ENCODE peak calls at places on chromosomes 4 and X, in four cellular contexts. N, Z, T and F are unnamed samples.

GRCh38 chr4:118834070-118834469 is 1.9 kb downstream of the SEC24D start:
- DNase-seq in N (no peak), Z (no peak), T (no peak), F (no peak)

GRCh38 chr4:102259081-102259480 is 86.2 kb downstream of the SLC39A8 start:
- DNase-seq in N (no peak), Z (no peak), T (no peak), F (no peak)

GRCh38 chr4:77665381-77666069 is 59.9 kb downstream of the CXCL13 start:
- DNase-seq in N (no peak), Z (no peak), T (no peak), F (no peak)

GRCh38 chr4:6859543-6859942 is 50.1 kb upstream of the TBC1D14 start:
- DNase-seq in N (no peak), Z (no peak), T (no peak), F (no peak)

GRCh38 chrX:44651347-44651746 is 108.7 kb upstream of the FUNDC1 start:
- DNase-seq in N (no peak), Z (peak; percentile 15), T (no peak), F (peak; percentile 32)

GRCh38 chrX:109281478-109282275 is 200.2 kb downstream of the GUCY2F start:
- DNase-seq in N (no peak), Z (peak; percentile 7), T (no peak), F (peak; percentile 90)

GRCh38 chr4:6609415-6610079 is 30.9 kb upstream of the MRFAP1 start:
- DNase-seq in N (no peak), Z (no peak), T (no peak), F (no peak)

GRCh38 chrX:38803286-38803608 is 2.0 kb downstream of the MID1IP1 start:
- DNase-seq in N (no peak), Z (no peak), T (no peak), F (no peak)

GRCh38 chrX:74422576-74423288 is 1.4 kb downstream of the SLC16A2 start:
- DNase-seq in N (peak; percentile 90), Z (peak; percentile 78), T (peak; percentile 79), F (peak; percentile 63)

GRCh38 chrX:16357902-16358301 is 190.6 kb downstream of the MAGEB17 start:
- DNase-seq in N (no peak), Z (no peak), T (no peak), F (no peak)

GRCh38 chrX:5681159-5681558 is 547.5 kb downstream of the NLGN4X start:
- DNase-seq in N (no peak), Z (peak; percentile 56), T (no peak), F (no peak)

GRCh38 chrX:72123471-72124185 is 8.1 kb downstream of the RTL5 start:
- DNase-seq in N (peak; percentile 72), Z (peak; percentile 82), T (peak; percentile 85), F (peak; percentile 66)

GRCh38 chr4:162727232-162727631 is 439.5 kb downstream of the NAF1 start:
- DNase-seq in N (no peak), Z (no peak), T (no peak), F (no peak)

GRCh38 chrX:24190500-24191156 is 41.1 kb downstream of the ZFX start:
- DNase-seq in N (no peak), Z (no peak), T (no peak), F (peak; percentile 56)

GRCh38 chr4:152408514-152409327 is 127.2 kb downstream of the FBXW7 start:
- DNase-seq in N (no peak), Z (peak; percentile 63), T (no peak), F (peak; percentile 40)

GRCh38 chr4:87819281-87819919 is 13.4 kb upstream of the MEPE start:
- DNase-seq in N (no peak), Z (peak; percentile 18), T (no peak), F (peak; percentile 78)

GRCh38 chr4:27789768-27790167 is 929.1 kb downstream of the STIM2 start:
- DNase-seq in N (no peak), Z (no peak), T (no peak), F (no peak)

GRCh38 chrX:118116308-118117068 is at the start of gene KLHL13:
- DNase-seq in N (peak; percentile 76), Z (peak; percentile 75), T (peak; percentile 50), F (peak; percentile 44)

GRCh38 chrX:118420462-118420861 is 74.6 kb downstream of the WDR44 start:
- DNase-seq in N (no peak), Z (no peak), T (no peak), F (no peak)

GRCh38 chr4:111283066-111283677 is 660.3 kb upstream of the PITX2 start:
- DNase-seq in N (peak; percentile 52), Z (peak; percentile 71), T (peak; percentile 49), F (peak; percentile 66)

GRCh38 chr4:185597532-185598188 is 62.4 kb upstream of the PDLIM3 start:
- DNase-seq in N (peak; percentile 89), Z (peak; percentile 73), T (peak; percentile 84), F (peak; percentile 88)

GRCh38 chr4:75939890-75940691 is 722 bp downstream of the NAAA start:
- DNase-seq in N (peak; percentile 84), Z (peak; percentile 81), T (peak; percentile 89), F (peak; percentile 63)

GRCh38 chr4:24510091-24510490 is 74.3 kb downstream of the DHX15 start:
- DNase-seq in N (no peak), Z (no peak), T (no peak), F (no peak)

GRCh38 chr4:13173974-13174373 is 310.2 kb downstream of the RAB28 start:
- DNase-seq in N (peak; percentile 94), Z (no peak), T (peak; percentile 70), F (no peak)

GRCh38 chrX:318068-318738 is 393 bp downstream of the GTPBP6 start:
- DNase-seq in N (peak; percentile 99), Z (peak; percentile 100), T (peak; percentile 99), F (peak; percentile 99)

GRCh38 chrX:14942341-14942740 is 69.1 kb downstream of the MOSPD2 start:
- DNase-seq in N (no peak), Z (no peak), T (no peak), F (no peak)

GRCh38 chr4:138522366-138522765 is 280.2 kb upstream of the SLC7A11 start:
- DNase-seq in N (no peak), Z (peak; percentile 41), T (no peak), F (peak; percentile 45)

GRCh38 chr4:138519436-138519835 is 277.3 kb upstream of the SLC7A11 start:
- DNase-seq in N (no peak), Z (no peak), T (no peak), F (no peak)

DNA sequence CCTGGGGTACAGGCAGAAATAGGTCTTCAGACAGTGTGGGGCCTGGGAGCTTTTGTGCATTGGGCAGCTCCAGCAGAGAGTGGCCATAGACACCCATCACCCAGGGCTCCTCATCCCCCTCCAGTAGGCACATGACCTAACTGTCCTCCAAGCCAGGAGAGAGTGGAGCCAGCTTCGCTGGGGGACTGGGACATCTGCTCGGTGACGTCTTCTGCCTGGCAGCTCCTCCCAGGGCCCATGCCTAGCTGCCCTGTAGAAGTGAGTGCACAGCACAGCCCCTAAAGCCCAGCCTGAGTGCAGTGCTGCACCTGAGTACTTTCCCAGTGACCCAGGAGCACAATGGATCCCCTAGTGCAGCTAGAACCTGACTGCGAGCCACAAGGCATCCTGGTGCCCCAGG is 279.7 kb upstream of the SLC7A11 start:
- DNase-seq in N (peak; percentile 41), Z (no peak), T (no peak), F (no peak)
- H3K27ac ChIP-seq in N (no peak overlapping the region), Z (no peak overlapping the region), T (no peak overlapping the region), F (no peak overlapping the region)

GRCh38 chrX:153517421-153517820 is at the start of gene ATP2B3:
- DNase-seq in N (no peak), Z (peak; percentile 51), T (no peak), F (no peak)

GRCh38 chrX:153517941-153518834 is 746 bp downstream of the ATP2B3 start:
- DNase-seq in N (no peak), Z (no peak), T (no peak), F (no peak)

GRCh38 chrX:153521034-153521433 is 3.6 kb downstream of the ATP2B3 start:
- DNase-seq in N (no peak), Z (no peak), T (no peak), F (no peak)

GRCh38 chrX:153520286-153520917 is 3.0 kb downstream of the ATP2B3 start:
- DNase-seq in N (no peak), Z (no peak), T (no peak), F (no peak)

DNA sequence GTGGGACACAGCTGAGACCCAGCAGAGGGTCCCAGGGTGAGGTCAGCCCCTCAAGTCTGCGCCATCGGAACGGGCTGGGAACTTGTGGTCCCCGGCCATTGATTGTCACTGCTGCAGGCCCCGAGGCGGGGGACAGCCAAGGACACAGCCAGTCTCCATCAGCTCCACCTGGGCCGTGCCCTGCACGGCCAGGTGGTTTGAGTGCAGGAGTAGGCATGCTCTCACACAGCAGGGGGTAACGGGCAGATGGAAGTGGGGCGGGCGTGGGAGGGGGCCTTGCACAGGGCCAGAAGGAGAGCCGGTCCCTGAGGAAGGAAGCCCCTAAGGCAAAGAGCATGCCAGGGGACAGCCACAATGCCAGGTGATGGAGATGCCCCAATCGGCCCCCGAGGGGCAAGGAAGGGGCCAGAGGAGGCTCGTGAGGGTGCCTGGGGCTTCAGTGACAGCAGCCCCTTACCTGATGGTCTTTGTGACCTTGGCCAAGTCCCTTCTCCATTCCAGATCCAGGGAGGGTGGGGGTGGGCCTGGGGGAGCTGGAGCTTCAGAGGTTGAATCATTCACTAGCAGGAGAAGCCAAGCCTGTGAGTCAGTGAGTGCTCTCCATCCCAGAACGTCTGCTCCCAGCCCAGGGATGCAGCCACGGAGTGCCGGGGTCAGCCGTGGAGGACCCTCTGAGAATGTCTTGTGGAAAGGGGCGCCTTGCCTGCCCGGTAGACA is 2.3 kb downstream of the ATP2B3 start:
- DNase-seq in N (no peak), Z (no peak), T (no peak), F (no peak)
- H3K27me3 ChIP-seq in N (peaks cover 43% of the 10 kb centered on the region), Z (peaks cover 69% of the 10 kb centered on the region), T (no peaks in the 10 kb centered on the region), F (peaks cover 57% of the 10 kb centered on the region)

GRCh38 chr4:91087743-91088142 is 960.5 kb downstream of the CCSER1 start:
- DNase-seq in N (no peak), Z (no peak), T (no peak), F (no peak)

GRCh38 chr4:91089194-91089593 is 962.0 kb downstream of the CCSER1 start:
- DNase-seq in N (no peak), Z (no peak), T (no peak), F (no peak)

DNA sequence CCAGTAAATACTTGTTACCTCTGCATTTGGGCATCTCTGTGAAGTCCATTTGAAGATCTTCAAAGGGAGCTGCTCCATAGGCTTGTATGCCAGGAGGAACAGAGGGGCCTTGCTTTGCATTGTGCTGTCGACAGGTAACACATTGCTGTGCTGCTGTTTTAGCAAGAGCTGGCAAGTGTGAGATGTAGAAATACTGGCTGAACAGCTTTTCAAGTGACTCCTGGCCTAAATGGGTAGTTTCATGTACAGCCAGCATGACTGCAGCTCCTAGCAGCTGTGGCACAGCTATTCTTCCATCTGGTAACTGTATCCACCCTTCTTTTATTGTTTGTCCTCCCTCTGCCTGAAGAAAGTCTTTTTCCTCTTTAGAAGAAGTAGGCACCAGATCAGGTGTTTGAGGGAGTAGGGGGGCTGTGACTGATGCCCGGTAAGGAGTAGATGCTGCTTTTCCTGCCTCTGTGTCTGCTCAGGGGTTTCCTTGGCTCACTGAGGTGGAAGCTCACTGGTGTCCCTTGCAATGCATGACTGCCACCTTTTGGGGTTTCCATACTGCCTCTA is 965.3 kb downstream of the CCSER1 start:
- DNase-seq in N (no peak), Z (no peak), T (no peak), F (no peak)
- H3K27ac ChIP-seq in N (no peak overlapping the region), Z (no peak overlapping the region), T (no peak overlapping the region), F (no peak overlapping the region)

GRCh38 chrX:41721590-41721989 is 2.4 kb upstream of the GPR82 start:
- DNase-seq in N (no peak), Z (no peak), T (no peak), F (no peak)

GRCh38 chrX:41722816-41723215 is 1.2 kb upstream of the GPR82 start:
- DNase-seq in N (no peak), Z (no peak), T (no peak), F (no peak)

GRCh38 chrX:41723305-41723704 is 676 bp upstream of the GPR82 start:
- DNase-seq in N (no peak), Z (no peak), T (no peak), F (no peak)

GRCh38 chrX:41723821-41724220 is at the start of gene GPR82:
- DNase-seq in N (no peak), Z (no peak), T (no peak), F (no peak)

GRCh38 chrX:41722220-41722619 is 1.8 kb upstream of the GPR82 start:
- DNase-seq in N (no peak), Z (no peak), T (no peak), F (no peak)
- H3K27me3 ChIP-seq in N (no peaks in the 10 kb centered on the region), Z (no peaks in the 10 kb centered on the region), T (no peaks in the 10 kb centered on the region), F (no peaks in the 10 kb centered on the region)